ENCODE peak calls at places on chromosome 2, in four cellular contexts. One of them, this sample, is unnamed.

GRCh38 chr2:161427413-161428239 is 11.5 kb downstream of the TBR1 start:
- DNase-seq in HCT116: no peak
- DNase-seq in Panc1: no peak
- DNase-seq in K562: no peak
- DNase-seq in this sample: no peak

GRCh38 chr2:99674031-99674430 is 184.2 kb upstream of the REV1 start:
- DNase-seq in HCT116: no peak
- DNase-seq in Panc1: no peak
- DNase-seq in K562: no peak
- DNase-seq in this sample: no peak

GRCh38 chr2:232927793-232928563 is 57.9 kb downstream of the SNORC start:
- DNase-seq in HCT116: no peak
- DNase-seq in Panc1: no peak
- DNase-seq in K562: no peak
- DNase-seq in this sample: no peak

GRCh38 chr2:172929644-172930043 is 146.0 kb upstream of the MAP3K20 start:
- DNase-seq in HCT116: no peak
- DNase-seq in Panc1: no peak
- DNase-seq in K562: no peak
- DNase-seq in this sample: no peak

GRCh38 chr2:30266051-30266621 is 34.8 kb downstream of the LBH start:
- DNase-seq in HCT116: no peak
- DNase-seq in Panc1: no peak
- DNase-seq in K562: no peak
- DNase-seq in this sample: no peak

GRCh38 chr2:201114846-201115245 is 1.1 kb upstream of the CFLAR start:
- DNase-seq in HCT116: no peak
- DNase-seq in Panc1: no peak
- DNase-seq in K562: peak; percentile 25
- DNase-seq in this sample: no peak

GRCh38 chr2:208112969-208113368 is 11.4 kb downstream of the CRYGD start:
- DNase-seq in HCT116: no peak
- DNase-seq in Panc1: no peak
- DNase-seq in K562: no peak
- DNase-seq in this sample: no peak

GRCh38 chr2:232463701-232464533 is 8.0 kb downstream of the ALPI start:
- DNase-seq in HCT116: no peak
- DNase-seq in Panc1: no peak
- DNase-seq in K562: no peak
- DNase-seq in this sample: no peak

GRCh38 chr2:213216461-213216860 is 65.0 kb upstream of the IKZF2 start:
- DNase-seq in HCT116: no peak
- DNase-seq in Panc1: no peak
- DNase-seq in K562: no peak
- DNase-seq in this sample: no peak

GRCh38 chr2:127511090-127511489 is 15.2 kb downstream of the IWS1 start:
- DNase-seq in HCT116: no peak
- DNase-seq in Panc1: no peak
- DNase-seq in K562: no peak
- DNase-seq in this sample: peak; percentile 79

GRCh38 chr2:238940806-238941205 is 92.9 kb downstream of the TWIST2 start:
- DNase-seq in HCT116: no peak
- DNase-seq in Panc1: no peak
- DNase-seq in K562: no peak
- DNase-seq in this sample: no peak

GRCh38 chr2:161207941-161208340 is 47.7 kb downstream of the TANK start:
- DNase-seq in HCT116: no peak
- DNase-seq in Panc1: no peak
- DNase-seq in K562: no peak
- DNase-seq in this sample: no peak

GRCh38 chr2:16664052-16664731 is 1.4 kb downstream of the CYRIA start:
- DNase-seq in HCT116: no peak
- DNase-seq in Panc1: no peak
- DNase-seq in K562: no peak
- DNase-seq in this sample: no peak

GRCh38 chr2:237791977-237792727 is 6.4 kb upstream of the RBM44 start:
- DNase-seq in HCT116: no peak
- DNase-seq in Panc1: no peak
- DNase-seq in K562: no peak
- DNase-seq in this sample: peak; percentile 77

GRCh38 chr2:236505648-236506047 is 64.0 kb upstream of the ACKR3 start:
- DNase-seq in HCT116: no peak
- DNase-seq in Panc1: no peak
- DNase-seq in K562: no peak
- DNase-seq in this sample: no peak

GRCh38 chr2:172710584-172711024 is 25.0 kb upstream of the RAPGEF4 start:
- DNase-seq in HCT116: no peak
- DNase-seq in Panc1: no peak
- DNase-seq in K562: peak; percentile 37
- DNase-seq in this sample: peak; percentile 25

DNA sequence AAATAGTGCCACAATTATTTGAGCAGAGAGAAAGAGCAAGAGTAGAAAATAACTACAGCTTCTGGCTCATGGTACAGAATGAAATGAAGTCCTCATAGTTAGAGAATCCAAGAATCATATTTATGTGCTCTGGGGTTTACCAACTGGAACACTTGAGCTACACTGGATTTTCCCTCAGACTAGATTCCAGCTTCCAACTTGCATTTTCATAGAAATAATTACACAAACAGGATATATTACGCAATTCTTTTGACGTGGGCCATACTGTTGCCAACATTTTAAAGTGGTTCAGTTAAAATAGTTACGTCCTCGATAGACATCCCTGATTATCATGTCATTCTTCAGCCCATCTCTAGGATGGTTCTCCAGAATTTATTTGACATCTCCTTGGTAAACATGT is 129.2 kb downstream of the ETAA1 start:
- DNase-seq in HCT116: no peak
- DNase-seq in Panc1: no peak
- DNase-seq in K562: no peak
- DNase-seq in this sample: no peak
- TF ChIP-seq TCF7L2 in HCT116: no peak
- TF ChIP-seq TCF7L2 in Panc1: no peak
- TF ChIP-seq TCF7L2 in K562: no peak
- TF ChIP-seq TCF7L2 in this sample: no peak

GRCh38 chr2:58039170-58039611 is 7.4 kb upstream of the VRK2 start:
- DNase-seq in HCT116: no peak
- DNase-seq in Panc1: no peak
- DNase-seq in K562: peak; percentile 61
- DNase-seq in this sample: no peak
- TF ChIP-seq TCF7L2 in HCT116: no peak
- TF ChIP-seq TCF7L2 in Panc1: no peak
- TF ChIP-seq TCF7L2 in K562: no peak
- TF ChIP-seq TCF7L2 in this sample: no peak

GRCh38 chr2:199484927-199485326 is 27.2 kb upstream of the SATB2 start:
- DNase-seq in HCT116: no peak
- DNase-seq in Panc1: no peak
- DNase-seq in K562: peak; percentile 43
- DNase-seq in this sample: no peak
- TF ChIP-seq TCF7L2 in HCT116: peak; percentile 33
- TF ChIP-seq TCF7L2 in Panc1: no peak
- TF ChIP-seq TCF7L2 in K562: no peak
- TF ChIP-seq TCF7L2 in this sample: no peak

GRCh38 chr2:58709687-58710354 is 468.7 kb upstream of the FANCL start:
- DNase-seq in HCT116: no peak
- DNase-seq in Panc1: no peak
- DNase-seq in K562: peak; percentile 30
- DNase-seq in this sample: no peak

GRCh38 chr2:58708565-58708964 is 467.4 kb upstream of the FANCL start:
- DNase-seq in HCT116: no peak
- DNase-seq in Panc1: no peak
- DNase-seq in K562: peak; percentile 43
- DNase-seq in this sample: no peak

GRCh38 chr2:58709274-58709673 is 468.1 kb upstream of the FANCL start:
- DNase-seq in HCT116: no peak
- DNase-seq in Panc1: no peak
- DNase-seq in K562: peak; percentile 36
- DNase-seq in this sample: no peak

GRCh38 chr2:58715344-58715743 is 474.2 kb upstream of the FANCL start:
- DNase-seq in HCT116: no peak
- DNase-seq in Panc1: no peak
- DNase-seq in K562: no peak
- DNase-seq in this sample: no peak

DNA sequence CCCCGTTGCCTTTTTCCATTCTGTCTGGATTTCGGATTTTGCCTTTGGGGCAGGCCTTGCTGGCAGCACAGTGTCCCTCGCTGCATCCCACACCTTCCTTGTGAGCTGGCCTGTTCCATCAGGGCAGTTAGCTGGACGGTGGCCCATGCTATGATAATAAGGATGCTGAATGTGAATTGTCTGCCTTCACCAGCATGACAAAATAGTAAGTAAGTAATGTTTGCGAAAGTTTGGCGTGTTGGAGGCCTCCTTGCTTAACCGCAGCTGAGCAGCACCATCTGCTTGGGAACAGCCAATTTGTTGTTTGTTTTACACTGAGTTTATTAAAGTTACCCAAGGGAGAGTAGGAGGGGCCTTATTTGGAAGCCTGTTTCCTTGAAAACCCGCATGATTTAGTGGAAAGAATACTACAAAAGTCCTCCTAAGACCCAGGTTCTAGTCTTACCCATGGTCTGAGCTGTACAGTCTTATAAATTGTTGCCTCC is 469.7 kb upstream of the FANCL start:
- DNase-seq in HCT116: no peak
- DNase-seq in Panc1: no peak
- DNase-seq in K562: peak; percentile 70
- DNase-seq in this sample: no peak
- TF ChIP-seq TCF7L2 in HCT116: no peak
- TF ChIP-seq TCF7L2 in Panc1: no peak
- TF ChIP-seq TCF7L2 in K562: no peak
- TF ChIP-seq TCF7L2 in this sample: no peak